ENCODE peak calls at places on chromosomes 16 and 17, in six cellular contexts. One of them, this sample, is unnamed.

GRCh38 chr16:50261707-50262235 is 4.6 kb upstream of the ADCY7 start:
- DNase-seq in DND-41: no peak
- DNase-seq in iPS-NIHi11: no peak
- DNase-seq in uterus: no peak
- DNase-seq in AG08396: no peak
- DNase-seq in adipocyte: no peak
- DNase-seq in this sample: no peak

GRCh38 chr16:27640277-27640600 is 90.3 kb downstream of the KATNIP start:
- DNase-seq in iPS-NIHi11: peak
- DNase-seq in DND-41: no peak
- DNase-seq in uterus: no peak
- DNase-seq in AG08396: no peak
- DNase-seq in adipocyte: no peak
- DNase-seq in this sample: no peak

GRCh38 chr16:79047337-79047736 is 553.2 kb downstream of the MAF start:
- DNase-seq in iPS-NIHi11: peak
- DNase-seq in adipocyte: no peak
- DNase-seq in uterus: no peak
- DNase-seq in DND-41: peak
- DNase-seq in AG08396: no peak
- DNase-seq in this sample: peak

GRCh38 chr17:29225388-29225787 is 21.3 kb upstream of the CRYBA1 start:
- DNase-seq in adipocyte: no peak
- DNase-seq in uterus: no peak
- DNase-seq in DND-41: no peak
- DNase-seq in iPS-NIHi11: no peak
- DNase-seq in AG08396: no peak
- DNase-seq in this sample: no peak

GRCh38 chr17:31591924-31592323 is 200.4 kb downstream of the RAB11FIP4 start:
- DNase-seq in uterus: no peak
- DNase-seq in adipocyte: no peak
- DNase-seq in AG08396: no peak
- DNase-seq in iPS-NIHi11: no peak
- DNase-seq in DND-41: no peak
- DNase-seq in this sample: no peak

GRCh38 chr17:56939869-56940484 is 20.9 kb downstream of the COIL start:
- DNase-seq in uterus: no peak
- DNase-seq in AG08396: peak
- DNase-seq in iPS-NIHi11: peak
- DNase-seq in DND-41: no peak
- DNase-seq in adipocyte: peak
- DNase-seq in this sample: peak

GRCh38 chr16:66197668-66198278 is 168.7 kb upstream of the CDH5 start:
- DNase-seq in DND-41: no peak
- DNase-seq in iPS-NIHi11: no peak
- DNase-seq in AG08396: no peak
- DNase-seq in adipocyte: no peak
- DNase-seq in uterus: no peak
- DNase-seq in this sample: no peak

GRCh38 chr16:30567160-30567990 is 4.1 kb downstream of the ZNF688 start:
- DNase-seq in adipocyte: no peak
- DNase-seq in iPS-NIHi11: no peak
- DNase-seq in DND-41: no peak
- DNase-seq in uterus: no peak
- DNase-seq in AG08396: no peak
- DNase-seq in this sample: no peak

GRCh38 chr16:47129755-47130435 is 13.8 kb downstream of the NETO2 start:
- DNase-seq in DND-41: no peak
- DNase-seq in AG08396: no peak
- DNase-seq in adipocyte: no peak
- DNase-seq in iPS-NIHi11: no peak
- DNase-seq in uterus: no peak
- DNase-seq in this sample: no peak

GRCh38 chr16:53899471-53899870 is 195.5 kb downstream of the FTO start:
- DNase-seq in iPS-NIHi11: no peak
- DNase-seq in DND-41: no peak
- DNase-seq in AG08396: no peak
- DNase-seq in uterus: no peak
- DNase-seq in adipocyte: no peak
- DNase-seq in this sample: no peak

GRCh38 chr17:42363767-42364585 is 24.3 kb downstream of the STAT3 start:
- DNase-seq in uterus: no peak
- DNase-seq in adipocyte: peak
- DNase-seq in iPS-NIHi11: no peak
- DNase-seq in DND-41: no peak
- DNase-seq in AG08396: no peak
- DNase-seq in this sample: no peak

GRCh38 chr17:2398655-2399571 is 1.9 kb downstream of the MNT start:
- DNase-seq in DND-41: peak
- DNase-seq in iPS-NIHi11: peak
- DNase-seq in adipocyte: peak
- DNase-seq in AG08396: peak
- DNase-seq in uterus: peak
- DNase-seq in this sample: peak

GRCh38 chr16:456891-457483 is 31.5 kb downstream of the RAB11FIP3 start:
- DNase-seq in uterus: no peak
- DNase-seq in DND-41: no peak
- DNase-seq in adipocyte: peak
- DNase-seq in iPS-NIHi11: peak
- DNase-seq in AG08396: no peak
- DNase-seq in this sample: no peak

GRCh38 chr16:87457724-87458423 is 35.0 kb downstream of the ZCCHC14 start:
- DNase-seq in adipocyte: peak
- DNase-seq in iPS-NIHi11: no peak
- DNase-seq in uterus: no peak
- DNase-seq in AG08396: peak
- DNase-seq in DND-41: no peak
- DNase-seq in this sample: no peak

GRCh38 chr16:81185416-81185815 is 53.1 kb upstream of the BCO1 start:
- DNase-seq in DND-41: no peak
- DNase-seq in AG08396: no peak
- DNase-seq in uterus: no peak
- DNase-seq in iPS-NIHi11: no peak
- DNase-seq in adipocyte: no peak
- DNase-seq in this sample: no peak

GRCh38 chr17:42027540-42027889 is 7.6 kb downstream of the NKIRAS2 start:
- DNase-seq in uterus: no peak
- DNase-seq in adipocyte: no peak
- DNase-seq in DND-41: no peak
- DNase-seq in AG08396: no peak
- DNase-seq in iPS-NIHi11: no peak
- DNase-seq in this sample: no peak

This sample was measured in Jurkat, Clone E6-1.